ENCODE peak calls at places on chromosomes 6 and 20, in seven cellular contexts. B is mesothelial cell of epicardium, Y is psoas muscle, W is GM23338, K is choroid plexus epithelial cell, T is tibial artery, H is neural crest cell. N is an unnamed sample.

GRCh38 chr20:31758521-31758920 is 19.4 kb downstream of the TPX2 start:
- DNase-seq in H (no peak), W (no peak), T (no peak), K (no peak), Y (no peak), B (no peak), N (peak)

GRCh38 chr6:20409427-20409971 is 7.8 kb downstream of the E2F3 start:
- DNase-seq in B (no peak), Y (no peak), W (no peak), K (no peak), H (no peak), T (no peak), N (no peak)

GRCh38 chr20:24755411-24755922 is 193.6 kb upstream of the CST7 start:
- DNase-seq in H (no peak), Y (no peak), K (peak), B (no peak), W (no peak), T (no peak), N (no peak)

GRCh38 chr20:54510546-54511129 is 35.2 kb downstream of the DOK5 start:
- DNase-seq in H (no peak), Y (peak), B (no peak), K (no peak), W (peak), T (no peak), N (no peak)

GRCh38 chr6:71139249-71139648 is 149.4 kb upstream of the OGFRL1 start:
- DNase-seq in B (no peak), W (no peak), K (peak), H (no peak), T (no peak), Y (no peak), N (peak)

GRCh38 chr20:3092611-3093379 is 8.3 kb upstream of the AVP start:
- DNase-seq in B (no peak), Y (no peak), K (no peak), H (no peak), W (peak), T (no peak), N (no peak)

GRCh38 chr20:14959506-14960493 is 622.4 kb upstream of the FLRT3 start:
- DNase-seq in B (no peak), K (peak), Y (no peak), W (no peak), T (no peak), H (no peak), N (peak)

GRCh38 chr6:128235556-128235955 is 284.8 kb downstream of the PTPRK start:
- DNase-seq in T (no peak), H (no peak), W (no peak), B (no peak), Y (no peak), K (no peak), N (peak)

GRCh38 chr6:80280258-80281010 is 174.0 kb downstream of the BCKDHB start:
- DNase-seq in K (peak), B (no peak), H (no peak), T (no peak), W (no peak), Y (no peak), N (peak)

GRCh38 chr6:138001750-138002349 is 105.4 kb downstream of the PERP start:
- DNase-seq in T (no peak), Y (no peak), H (peak), B (peak), K (peak), W (peak), N (peak)

GRCh38 chr6:20577280-20577679 is 43.0 kb downstream of the CDKAL1 start:
- DNase-seq in B (no peak), K (no peak), W (no peak), H (no peak), Y (no peak), T (no peak), N (no peak)

GRCh38 chr6:65780691-65781090 is 73.7 kb upstream of the EYS start:
- DNase-seq in W (no peak), T (no peak), K (no peak), H (no peak), B (no peak), Y (no peak), N (no peak)

GRCh38 chr20:38626921-38627659 is 25.5 kb downstream of the ARHGAP40 start:
- DNase-seq in W (no peak), H (no peak), B (no peak), Y (no peak), T (no peak), K (no peak), N (no peak)

GRCh38 chr6:98834060-98835031 is at the start of gene POU3F2:
- DNase-seq in H (peak), Y (no peak), K (peak), T (peak), B (peak), W (peak), N (peak)

GRCh38 chr6:43621078-43621835 is 7.8 kb downstream of the GTPBP2 start:
- DNase-seq in T (no peak), B (no peak), W (no peak), K (no peak), H (no peak), Y (peak), N (no peak)

GRCh38 chr6:139370047-139370706 is 4.3 kb downstream of the CITED2 start:
- DNase-seq in K (peak), Y (no peak), B (no peak), W (no peak), H (no peak), T (no peak), N (peak)

GRCh38 chr6:139371421-139372253 is 2.8 kb downstream of the CITED2 start:
- DNase-seq in H (no peak), B (no peak), Y (no peak), W (no peak), T (no peak), K (peak), N (peak)

GRCh38 chr6:139372326-139373153 is 1.9 kb downstream of the CITED2 start:
- DNase-seq in B (no peak), H (no peak), T (no peak), K (peak), Y (no peak), W (no peak), N (peak)

GRCh38 chr6:139369568-139370046 is 4.8 kb downstream of the CITED2 start:
- DNase-seq in Y (no peak), B (no peak), T (no peak), K (peak), W (peak), H (no peak), N (peak)

GRCh38 chr6:139370707-139371345 is 3.6 kb downstream of the CITED2 start:
- DNase-seq in K (no peak), H (no peak), B (no peak), W (no peak), T (no peak), Y (no peak), N (peak)
- TF ChIP-seq CTCF in K (no peak), H (no peak), B (no peak), W (no peak), T (no peak), Y (no peak), N (no peak)

DNA sequence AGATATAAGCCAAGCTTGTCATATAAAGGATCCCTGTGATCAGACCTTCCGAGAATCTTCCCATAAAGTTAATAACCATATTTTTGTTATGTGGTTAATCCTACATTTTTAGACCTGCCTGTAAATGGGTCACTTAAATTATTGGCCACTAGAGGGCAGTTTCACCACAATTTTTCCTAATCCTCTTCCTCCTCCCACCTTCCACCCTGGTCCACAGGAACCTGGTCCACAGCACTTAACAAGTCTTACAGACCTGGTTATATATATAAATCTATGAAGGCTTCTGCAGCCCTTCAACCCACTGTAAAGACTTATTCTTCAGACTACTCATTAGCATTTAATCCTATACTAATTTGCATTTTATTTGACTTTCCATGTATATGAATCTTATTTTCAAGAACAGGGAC is 28.3 kb downstream of the MRS2 start:
- DNase-seq in B (no peak), T (no peak), Y (no peak), K (peak), H (peak), W (peak), N (peak)
- TF ChIP-seq CTCF in B (peak), T (peak), Y (peak), K (peak), H (peak), W (peak), N (peak)

GRCh38 chr20:62625516-62625915 is 16.8 kb upstream of the SLCO4A1 start:
- DNase-seq in T (no peak), Y (peak), B (no peak), W (no peak), K (no peak), H (no peak), N (no peak)

GRCh38 chr20:62623488-62624324 is 18.6 kb upstream of the SLCO4A1 start:
- DNase-seq in T (peak), Y (peak), B (peak), K (peak), W (peak), H (peak), N (peak)

GRCh38 chr20:62622877-62623487 is 19.3 kb upstream of the SLCO4A1 start:
- DNase-seq in W (no peak), T (no peak), H (no peak), Y (peak), B (no peak), K (no peak), N (no peak)

GRCh38 chr20:62624719-62625455 is 17.4 kb upstream of the SLCO4A1 start:
- DNase-seq in Y (peak), H (no peak), W (no peak), T (peak), B (no peak), K (no peak), N (no peak)

GRCh38 chr20:62624325-62624690 is 18.0 kb upstream of the SLCO4A1 start:
- DNase-seq in T (no peak), K (no peak), W (peak), Y (peak), H (no peak), B (no peak), N (no peak)
- TF ChIP-seq CTCF in T (no peak), K (no peak), W (peak), Y (no peak), H (no peak), B (no peak), N (no peak)

GRCh38 chr6:163923658-163924411 is 509.3 kb downstream of the QKI start:
- DNase-seq in B (no peak), H (no peak), K (no peak), Y (peak), T (no peak), W (no peak), N (no peak)
- TF ChIP-seq CTCF in B (no peak), H (no peak), K (no peak), Y (no peak), T (no peak), W (no peak), N (no peak)

GRCh38 chr6:147390909-147391536 is 117.5 kb upstream of the SAMD5 start:
- DNase-seq in B (no peak), H (no peak), K (peak), Y (no peak), T (no peak), W (peak), N (peak)
- TF ChIP-seq CTCF in B (peak), H (peak), K (peak), Y (peak), T (no peak), W (peak), N (peak)

GRCh38 chr6:170261643-170262480 is 29.0 kb downstream of the DLL1 start:
- DNase-seq in T (no peak), H (no peak), W (no peak), B (no peak), Y (no peak), K (no peak), N (no peak)

GRCh38 chr6:170259301-170259700 is 31.6 kb downstream of the DLL1 start:
- DNase-seq in T (no peak), B (no peak), K (no peak), W (no peak), Y (no peak), H (no peak), N (no peak)

GRCh38 chr6:170258395-170258794 is 32.5 kb downstream of the DLL1 start:
- DNase-seq in H (no peak), K (no peak), B (no peak), T (no peak), Y (no peak), W (no peak), N (no peak)

GRCh38 chr6:170262481-170263088 is 28.3 kb downstream of the DLL1 start:
- DNase-seq in W (no peak), H (no peak), B (no peak), K (no peak), Y (no peak), T (no peak), N (no peak)

GRCh38 chr6:170260686-170261085 is 30.2 kb downstream of the DLL1 start:
- DNase-seq in B (no peak), K (no peak), W (no peak), T (no peak), Y (no peak), H (no peak), N (no peak)
- TF ChIP-seq CTCF in B (no peak), K (peak), W (peak), T (no peak), Y (no peak), H (peak), N (no peak)

GRCh38 chr6:127120109-127120786 is 1.8 kb downstream of the RSPO3 start:
- DNase-seq in K (no peak), H (no peak), Y (peak), T (peak), W (peak), B (peak), N (no peak)

GRCh38 chr6:127117979-127118504 is 429 bp upstream of the RSPO3 start:
- DNase-seq in T (peak), K (no peak), B (peak), Y (peak), W (no peak), H (peak), N (no peak)

GRCh38 chr6:127120787-127121636 is 2.5 kb downstream of the RSPO3 start:
- DNase-seq in H (peak), K (peak), Y (peak), T (peak), W (peak), B (peak), N (peak)

GRCh38 chr6:127119361-127120108 is 1.1 kb downstream of the RSPO3 start:
- DNase-seq in W (peak), B (peak), T (peak), H (peak), K (no peak), Y (peak), N (no peak)

DNA sequence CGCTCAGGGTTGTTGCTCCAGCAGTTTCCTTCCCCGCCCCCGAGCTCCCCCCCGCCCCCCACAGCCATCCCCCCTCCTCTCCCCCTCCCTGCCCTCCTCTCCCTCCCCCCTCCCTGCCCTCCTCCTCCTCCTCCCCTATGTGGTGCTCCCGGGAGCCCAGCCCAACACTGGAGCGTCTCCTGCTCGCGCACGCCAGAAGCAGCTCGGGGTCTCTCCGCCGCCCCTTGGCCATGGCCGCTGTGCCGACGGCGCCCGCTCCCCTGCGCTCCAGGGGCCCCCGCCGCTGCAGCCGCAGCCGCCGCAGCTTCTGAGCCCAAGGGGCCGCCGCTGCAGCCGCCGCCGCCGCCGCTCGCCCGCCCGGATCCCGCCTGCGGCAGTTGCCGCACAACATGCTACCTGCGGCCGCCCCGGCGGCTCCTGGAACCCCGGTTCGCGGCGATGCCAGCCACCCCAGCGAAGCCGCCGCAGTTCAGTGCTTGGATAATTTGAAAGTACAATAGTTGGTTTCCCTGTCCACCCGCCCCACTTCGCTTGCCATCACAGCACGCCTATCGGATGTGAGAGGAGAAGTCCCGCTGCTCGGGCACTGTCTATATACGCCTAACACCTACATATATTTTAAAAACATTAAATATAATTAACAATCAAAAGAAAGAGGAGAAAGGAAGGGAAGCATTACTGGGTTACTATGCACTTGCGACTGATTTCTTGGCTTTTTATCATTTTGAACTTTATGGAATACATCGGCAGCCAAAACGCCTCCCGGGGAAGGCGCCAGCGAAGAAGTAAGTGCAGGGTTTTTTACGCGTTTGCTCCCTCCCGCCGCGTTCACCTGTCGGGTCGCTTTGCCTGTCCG is at the start of gene RSPO3:
- DNase-seq in H (peak), T (peak), Y (peak), K (peak), W (peak), B (peak), N (peak)
- TF ChIP-seq CTCF in H (peak), T (no peak), Y (no peak), K (no peak), W (no peak), B (no peak), N (no peak)

GRCh38 chr6:126176266-126176665 is 163.6 kb upstream of the CENPW start:
- DNase-seq in Y (no peak), K (peak), H (no peak), B (no peak), W (peak), T (no peak), N (peak)
- TF ChIP-seq CTCF in Y (peak), K (peak), H (peak), B (no peak), W (peak), T (no peak), N (peak)

GRCh38 chr6:133837801-133838349 is 51.0 kb upstream of the TCF21 start:
- DNase-seq in Y (peak), B (peak), K (peak), T (no peak), H (peak), W (peak), N (peak)
- TF ChIP-seq CTCF in Y (peak), B (peak), K (peak), T (peak), H (peak), W (peak), N (peak)

DNA sequence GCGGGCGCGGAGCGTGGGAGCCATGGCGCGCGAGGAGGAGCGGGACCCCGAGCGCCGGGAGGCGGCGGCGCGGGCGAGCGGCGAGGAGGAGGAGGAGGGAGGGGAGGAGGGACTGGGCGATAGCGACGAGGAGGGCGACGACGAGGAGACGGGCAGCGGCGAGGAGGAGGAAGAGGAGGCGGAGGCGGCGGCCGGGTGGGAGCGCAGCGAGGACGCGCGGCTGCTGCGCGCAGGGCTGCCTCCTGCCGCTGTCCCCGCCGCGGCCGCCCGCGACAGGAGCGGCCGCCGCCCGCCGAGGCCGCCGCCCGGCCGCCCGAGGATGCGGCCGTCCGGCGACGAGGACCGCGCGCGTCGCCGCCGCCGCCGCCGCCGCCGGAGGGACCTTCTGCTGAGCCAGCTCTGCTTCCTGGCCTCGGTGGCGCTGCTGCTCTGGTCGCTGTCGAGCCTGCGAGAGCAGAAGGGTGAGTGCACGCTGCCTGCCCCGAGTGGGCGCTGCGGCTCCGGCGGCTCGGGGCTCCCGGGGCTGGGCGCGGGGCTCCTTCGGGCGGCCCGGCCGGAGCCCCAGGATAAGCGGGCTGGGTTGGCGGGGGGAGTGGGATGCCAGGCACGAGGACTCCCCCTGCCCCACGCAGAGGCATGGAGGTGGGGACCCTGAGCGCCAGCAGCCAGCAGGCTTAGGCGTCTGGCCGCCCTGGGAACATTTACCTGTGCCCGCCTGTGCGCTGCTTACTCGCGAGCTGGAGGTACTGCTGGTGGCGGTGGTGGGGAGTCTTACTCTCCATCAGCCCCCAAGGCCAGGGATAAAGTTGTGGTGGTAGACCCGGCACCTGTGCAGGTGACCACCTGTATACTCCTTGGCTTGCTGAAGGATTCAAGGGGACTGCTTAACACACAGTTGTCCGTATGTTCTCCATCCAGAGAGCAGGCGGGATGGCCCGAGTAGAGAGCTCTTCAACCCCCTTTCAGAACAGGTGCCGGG is at the start of gene SLC24A3:
- DNase-seq in W (peak), K (peak), T (peak), Y (peak), H (peak), B (peak), N (peak)
- TF ChIP-seq CTCF in W (peak), K (peak), T (peak), Y (peak), H (peak), B (peak), N (no peak)